ENCODE peak calls at places on chromosomes 16 and 17, in seven cellular contexts. V is SK-N-SH, J is neural progenitor cell, H is PC-3, B is GM23248, D is HCT116, P is hepatocyte. L is an unnamed sample.

GRCh38 chr17:77098884-77099545 is 41.8 kb upstream of the SEC14L1 start:
- DNase-seq in V (no peak), J (no peak), H (no peak), B (peak; percentile 86), D (no peak), P (peak; percentile 73), L (no peak)

GRCh38 chr16:11799509-11800384 is 2.7 kb upstream of the ZC3H7A start:
- DNase-seq in V (no peak), J (no peak), H (no peak), B (no peak), D (no peak), P (no peak), L (peak; percentile 36)

GRCh38 chr17:47935961-47936360 is 5.4 kb upstream of the PNPO start:
- DNase-seq in V (no peak), J (no peak), H (peak; percentile 89), B (peak; percentile 59), D (peak; percentile 92), P (no peak), L (no peak)

GRCh38 chr17:65163990-65164495 is 26.9 kb downstream of the RGS9 start:
- DNase-seq in V (no peak), J (no peak), H (peak; percentile 80), B (peak; percentile 74), D (peak; percentile 12), P (peak; percentile 44), L (peak; percentile 81)

GRCh38 chr16:27474921-27475320 is 72.9 kb downstream of the IL21R start:
- DNase-seq in V (no peak), J (no peak), H (no peak), B (no peak), D (no peak), P (no peak), L (no peak)

GRCh38 chr16:75801307-75801706 is 75.0 kb upstream of the CPHXL start:
- DNase-seq in V (no peak), J (no peak), H (peak; percentile 37), B (peak; percentile 19), D (no peak), P (no peak), L (no peak)

GRCh38 chr17:42543190-42544079 is 7.4 kb downstream of the NAGLU start:
- DNase-seq in V (no peak), J (no peak), H (no peak), B (no peak), D (no peak), P (no peak), L (no peak)

GRCh38 chr17:33152793-33153192 is 140.3 kb downstream of the ASIC2 start:
- DNase-seq in V (no peak), J (no peak), H (no peak), B (no peak), D (no peak), P (no peak), L (no peak)

GRCh38 chr16:11627822-11628457 is 40.3 kb upstream of the SNN start:
- DNase-seq in V (no peak), J (no peak), H (peak; percentile 82), B (peak; percentile 96), D (peak; percentile 63), P (peak; percentile 54), L (no peak)

GRCh38 chr16:88773812-88774291 is 11.2 kb downstream of the PIEZO1 start:
- DNase-seq in V (no peak), J (peak; percentile 68), H (peak; percentile 45), B (peak; percentile 94), D (no peak), P (peak; percentile 89), L (no peak)

GRCh38 chr17:73592079-73592415 is 52.2 kb downstream of the SDK2 start:
- DNase-seq in V (no peak), J (no peak), H (no peak), B (no peak), D (no peak), P (no peak), L (no peak)

GRCh38 chr17:21173543-21173942 is 40.4 kb downstream of the TMEM11 start:
- DNase-seq in V (no peak), J (no peak), H (no peak), B (no peak), D (no peak), P (no peak), L (no peak)

GRCh38 chr17:17484451-17484899 is 7.7 kb downstream of the MED9 start:
- DNase-seq in V (no peak), J (no peak), H (no peak), B (peak; percentile 63), D (no peak), P (no peak), L (no peak)

GRCh38 chr16:85112364-85112763 is at the start of gene CIBAR2:
- DNase-seq in V (peak; percentile 92), J (peak; percentile 76), H (no peak), B (no peak), D (no peak), P (no peak), L (no peak)

GRCh38 chr17:7130626-7131467 is 16.2 kb upstream of the ASGR2 start:
- DNase-seq in V (no peak), J (no peak), H (no peak), B (no peak), D (no peak), P (no peak), L (peak; percentile 56)

GRCh38 chr17:82217120-82217529 is 4.5 kb upstream of the CCDC57 start:
- DNase-seq in V (no peak), J (no peak), H (no peak), B (no peak), D (no peak), P (peak; percentile 6), L (no peak)

GRCh38 chr17:40950176-40950575 is 12.7 kb upstream of the KRT23 start:
- DNase-seq in V (no peak), J (no peak), H (no peak), B (no peak), D (no peak), P (no peak), L (no peak)

GRCh38 chr17:67629963-67630320 is 87.8 kb upstream of the NOL11 start:
- DNase-seq in V (peak; percentile 59), J (peak; percentile 37), H (peak; percentile 80), B (peak; percentile 86), D (peak; percentile 23), P (no peak), L (peak; percentile 46)
- TF ChIP-seq EZH2phosphoT487 in V (no peak), J (no peak), H (no peak), B (no peak), D (no peak), P (no peak), L (no peak)

DNA sequence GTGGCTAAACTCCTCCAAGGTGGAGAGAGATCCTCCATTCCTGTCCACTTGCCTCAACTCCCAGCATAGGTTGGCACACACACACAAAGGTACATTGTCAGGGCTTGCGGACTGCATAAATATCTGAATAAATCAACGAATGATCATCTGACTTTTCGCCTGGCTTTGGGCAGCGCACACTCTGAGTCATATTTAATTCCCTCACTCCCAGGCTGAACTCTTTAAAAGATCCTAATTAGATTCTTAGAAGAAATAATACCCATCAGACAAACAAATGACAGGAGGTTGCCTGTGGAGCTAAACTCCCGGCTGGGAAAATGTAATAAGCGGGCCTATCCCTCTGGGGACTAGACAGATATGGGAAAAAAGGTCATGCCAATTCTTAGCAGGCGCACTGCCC is 24.8 kb upstream of the SYT17 start:
- DNase-seq in V (peak; percentile 22), J (no peak), H (no peak), B (no peak), D (no peak), P (no peak), L (no peak)
- TF ChIP-seq EZH2phosphoT487 in V (no peak), J (no peak), H (no peak), B (no peak), D (no peak), P (no peak), L (no peak)

DNA sequence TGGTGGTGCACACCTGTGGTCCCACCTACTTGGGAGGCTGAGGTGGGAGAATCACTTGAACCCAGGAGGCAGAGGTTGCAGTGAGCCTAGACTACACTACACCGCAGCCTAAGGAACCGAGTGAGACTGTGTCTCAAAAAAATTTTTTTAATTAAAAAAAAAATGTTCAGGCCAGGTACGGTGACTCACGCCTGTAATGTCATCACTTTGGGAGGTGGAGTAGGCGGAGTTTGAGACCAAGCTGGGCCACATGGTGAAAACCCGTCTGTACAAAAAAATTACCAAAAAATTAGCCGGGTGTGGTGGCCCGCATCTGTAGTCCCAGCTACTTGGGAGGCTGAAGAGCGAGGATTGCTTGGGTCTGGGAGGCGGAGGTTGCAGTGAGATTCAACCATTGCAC is 3.6 kb upstream of the FAM222B start:
- DNase-seq in V (no peak), J (no peak), H (peak; percentile 14), B (no peak), D (no peak), P (no peak), L (no peak)
- TF ChIP-seq EZH2phosphoT487 in V (no peak), J (no peak), H (no peak), B (no peak), D (no peak), P (no peak), L (no peak)

GRCh38 chr17:2853722-2854580 is 57.7 kb downstream of the RAP1GAP2 start:
- DNase-seq in V (peak; percentile 88), J (peak; percentile 70), H (peak; percentile 34), B (peak; percentile 63), D (no peak), P (peak; percentile 74), L (peak; percentile 62)
- TF ChIP-seq EZH2phosphoT487 in V (no peak), J (no peak), H (no peak), B (no peak), D (no peak), P (no peak), L (no peak)

GRCh38 chr16:83113317-83113716 is 486.5 kb downstream of the CDH13 start:
- DNase-seq in V (peak; percentile 22), J (peak; percentile 59), H (no peak), B (peak; percentile 41), D (no peak), P (peak; percentile 36), L (peak; percentile 71)
- TF ChIP-seq EZH2phosphoT487 in V (no peak), J (no peak), H (no peak), B (no peak), D (no peak), P (no peak), L (no peak)

GRCh38 chr17:67174190-67174589 is 70.8 kb downstream of the HELZ start:
- DNase-seq in V (no peak), J (no peak), H (no peak), B (no peak), D (no peak), P (no peak), L (no peak)

GRCh38 chr17:67168485-67168884 is 76.5 kb downstream of the HELZ start:
- DNase-seq in V (no peak), J (no peak), H (no peak), B (no peak), D (no peak), P (no peak), L (no peak)

DNA sequence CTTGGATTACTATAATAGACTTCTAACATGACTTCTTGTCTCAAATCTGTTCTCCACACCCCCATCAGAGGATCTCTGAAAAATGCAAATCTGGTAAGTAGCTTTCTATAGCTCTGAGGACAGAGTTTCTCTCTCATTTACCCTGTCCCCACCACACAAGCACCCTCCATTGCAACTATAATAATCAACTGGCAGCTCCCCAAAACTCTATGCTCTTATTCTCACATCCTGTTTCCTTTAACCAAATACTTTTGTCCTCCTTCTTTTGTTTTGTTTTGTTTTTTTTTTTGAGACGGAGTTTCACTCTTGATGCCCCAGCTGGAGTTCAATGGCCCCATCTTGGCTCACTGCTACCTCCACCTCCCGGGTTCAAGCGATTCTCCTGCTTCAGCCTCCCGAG is 73.4 kb downstream of the HELZ start:
- DNase-seq in V (no peak), J (no peak), H (no peak), B (no peak), D (no peak), P (no peak), L (peak; percentile 11)
- TF ChIP-seq EZH2phosphoT487 in V (no peak), J (no peak), H (no peak), B (no peak), D (no peak), P (no peak), L (no peak)

GRCh38 chr16:177394-177822 is 928 bp downstream of the HBA1 start:
- DNase-seq in V (peak; percentile 70), J (peak; percentile 39), H (no peak), B (peak; percentile 40), D (no peak), P (peak; percentile 23), L (no peak)
- TF ChIP-seq EZH2phosphoT487 in V (no peak), J (peak; percentile 86), H (no peak), B (no peak), D (no peak), P (no peak), L (no peak)

L was measured in OCI-LY7.